ENCODE peak calls at places on chromosomes 6 and 20, in six cellular contexts. One of them, this sample, is unnamed.

GRCh38 chr20:10672579-10673127 is 1.1 kb downstream of the JAG1 start:
- DNase-seq in left ventricle myocardium inferior: peak
- DNase-seq in heart right ventricle: peak
- DNase-seq in A673: peak
- DNase-seq in gastrocnemius medialis: no peak
- DNase-seq in stomach: peak
- DNase-seq in this sample: peak

GRCh38 chr6:124867126-124867525 is 95.1 kb upstream of the RNF217 start:
- DNase-seq in left ventricle myocardium inferior: no peak
- DNase-seq in heart right ventricle: no peak
- DNase-seq in stomach: no peak
- DNase-seq in A673: no peak
- DNase-seq in gastrocnemius medialis: no peak
- DNase-seq in this sample: no peak

GRCh38 chr20:38307371-38308046 is 3.6 kb downstream of the BPI start:
- DNase-seq in A673: no peak
- DNase-seq in heart right ventricle: no peak
- DNase-seq in gastrocnemius medialis: no peak
- DNase-seq in left ventricle myocardium inferior: no peak
- DNase-seq in stomach: no peak
- DNase-seq in this sample: no peak

GRCh38 chr6:11793277-11793676 is 14.7 kb upstream of the ADTRP start:
- DNase-seq in heart right ventricle: no peak
- DNase-seq in A673: no peak
- DNase-seq in gastrocnemius medialis: no peak
- DNase-seq in stomach: no peak
- DNase-seq in left ventricle myocardium inferior: no peak
- DNase-seq in this sample: no peak

GRCh38 chr6:48505621-48506020 is 394.6 kb upstream of the PTCHD4 start:
- DNase-seq in A673: no peak
- DNase-seq in heart right ventricle: no peak
- DNase-seq in stomach: no peak
- DNase-seq in gastrocnemius medialis: no peak
- DNase-seq in left ventricle myocardium inferior: no peak
- DNase-seq in this sample: no peak

GRCh38 chr6:166872431-166873139 is 83.8 kb downstream of the RNASET2 start:
- DNase-seq in A673: no peak
- DNase-seq in stomach: no peak
- DNase-seq in heart right ventricle: no peak
- DNase-seq in left ventricle myocardium inferior: no peak
- DNase-seq in gastrocnemius medialis: no peak
- DNase-seq in this sample: no peak

GRCh38 chr6:97198181-97198580 is 84.8 kb downstream of the MMS22L start:
- DNase-seq in gastrocnemius medialis: no peak
- DNase-seq in heart right ventricle: no peak
- DNase-seq in A673: no peak
- DNase-seq in stomach: no peak
- DNase-seq in left ventricle myocardium inferior: no peak
- DNase-seq in this sample: no peak

GRCh38 chr20:32672982-32673727 is 586 bp downstream of the C20orf203 start:
- DNase-seq in left ventricle myocardium inferior: no peak
- DNase-seq in A673: no peak
- DNase-seq in heart right ventricle: no peak
- DNase-seq in stomach: no peak
- DNase-seq in gastrocnemius medialis: no peak
- DNase-seq in this sample: no peak

GRCh38 chr6:110876170-110876773 is 1.7 kb downstream of the AMD1 start:
- DNase-seq in stomach: peak
- DNase-seq in gastrocnemius medialis: peak
- DNase-seq in heart right ventricle: peak
- DNase-seq in left ventricle myocardium inferior: peak
- DNase-seq in A673: peak
- DNase-seq in this sample: peak

GRCh38 chr20:53739799-53740785 is 146.5 kb upstream of the ZNF217 start:
- DNase-seq in heart right ventricle: no peak
- DNase-seq in gastrocnemius medialis: no peak
- DNase-seq in stomach: no peak
- DNase-seq in left ventricle myocardium inferior: no peak
- DNase-seq in A673: no peak
- DNase-seq in this sample: no peak

GRCh38 chr6:5173862-5174643 is 86.7 kb downstream of the LYRM4 start:
- DNase-seq in heart right ventricle: peak
- DNase-seq in gastrocnemius medialis: no peak
- DNase-seq in left ventricle myocardium inferior: no peak
- DNase-seq in A673: peak
- DNase-seq in stomach: no peak
- DNase-seq in this sample: no peak

GRCh38 chr6:160106701-160107100 is 14.9 kb upstream of the SLC22A1 start:
- DNase-seq in heart right ventricle: no peak
- DNase-seq in gastrocnemius medialis: no peak
- DNase-seq in left ventricle myocardium inferior: no peak
- DNase-seq in A673: no peak
- DNase-seq in stomach: no peak
- DNase-seq in this sample: no peak

GRCh38 chr20:52992632-52993031 is 20.5 kb downstream of the TSHZ2 start:
- DNase-seq in left ventricle myocardium inferior: no peak
- DNase-seq in stomach: no peak
- DNase-seq in gastrocnemius medialis: no peak
- DNase-seq in A673: no peak
- DNase-seq in heart right ventricle: no peak
- DNase-seq in this sample: no peak

GRCh38 chr6:24492475-24492874 is 2.3 kb upstream of the ALDH5A1 start:
- DNase-seq in gastrocnemius medialis: no peak
- DNase-seq in left ventricle myocardium inferior: no peak
- DNase-seq in stomach: no peak
- DNase-seq in heart right ventricle: no peak
- DNase-seq in A673: peak
- DNase-seq in this sample: no peak

GRCh38 chr6:5250451-5250850 is 10.3 kb downstream of the LYRM4 start:
- DNase-seq in left ventricle myocardium inferior: no peak
- DNase-seq in stomach: no peak
- DNase-seq in heart right ventricle: no peak
- DNase-seq in gastrocnemius medialis: no peak
- DNase-seq in A673: no peak
- DNase-seq in this sample: no peak

GRCh38 chr6:74939309-74939708 is 266.5 kb downstream of the COL12A1 start:
- DNase-seq in left ventricle myocardium inferior: no peak
- DNase-seq in heart right ventricle: no peak
- DNase-seq in A673: peak
- DNase-seq in gastrocnemius medialis: no peak
- DNase-seq in stomach: no peak
- DNase-seq in this sample: no peak

GRCh38 chr20:50318709-50319108 is 128.1 kb downstream of the CEBPB start:
- DNase-seq in heart right ventricle: no peak
- DNase-seq in stomach: no peak
- DNase-seq in A673: no peak
- DNase-seq in left ventricle myocardium inferior: no peak
- DNase-seq in gastrocnemius medialis: no peak
- DNase-seq in this sample: no peak

GRCh38 chr6:15662246-15663056 is at the start of gene DTNBP1:
- DNase-seq in A673: peak
- DNase-seq in left ventricle myocardium inferior: peak
- DNase-seq in gastrocnemius medialis: peak
- DNase-seq in heart right ventricle: peak
- DNase-seq in stomach: peak
- DNase-seq in this sample: peak

GRCh38 chr6:24719125-24719931 is at the start of gene C6orf62:
- DNase-seq in gastrocnemius medialis: no peak
- DNase-seq in heart right ventricle: peak
- DNase-seq in A673: peak
- DNase-seq in stomach: peak
- DNase-seq in left ventricle myocardium inferior: no peak
- DNase-seq in this sample: peak

GRCh38 chr20:1503564-1504227 is 12.5 kb upstream of the SIRPB2 start:
- DNase-seq in left ventricle myocardium inferior: peak
- DNase-seq in gastrocnemius medialis: peak
- DNase-seq in heart right ventricle: peak
- DNase-seq in stomach: peak
- DNase-seq in A673: peak
- DNase-seq in this sample: peak

GRCh38 chr6:157644043-157644810 is 178.8 kb upstream of the SNX9 start:
- DNase-seq in A673: peak
- DNase-seq in stomach: no peak
- DNase-seq in left ventricle myocardium inferior: no peak
- DNase-seq in heart right ventricle: no peak
- DNase-seq in gastrocnemius medialis: no peak
- DNase-seq in this sample: no peak
- TF ChIP-seq CTCF in A673: peak
- TF ChIP-seq CTCF in stomach: no peak
- TF ChIP-seq CTCF in left ventricle myocardium inferior: peak
- TF ChIP-seq CTCF in heart right ventricle: peak
- TF ChIP-seq CTCF in gastrocnemius medialis: no peak
- TF ChIP-seq CTCF in this sample: no peak

DNA sequence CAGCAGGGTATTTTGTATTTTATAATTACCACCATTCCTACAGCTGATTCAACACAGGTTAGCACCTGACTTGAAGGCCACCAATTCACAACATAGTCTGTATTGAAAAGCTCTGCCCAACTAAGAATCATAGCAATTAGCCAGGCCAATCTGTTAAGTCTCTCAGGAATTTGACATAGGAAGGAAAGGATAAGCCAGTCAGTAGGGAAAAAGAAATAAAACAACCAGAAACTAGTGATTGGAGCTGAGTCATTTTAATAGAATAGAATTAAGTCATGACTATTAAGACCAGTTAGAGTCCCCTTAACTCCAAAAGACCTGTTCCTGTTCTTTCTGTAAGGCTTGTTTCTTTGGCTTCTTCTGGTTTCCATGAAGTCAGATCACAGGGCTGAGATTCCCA is 8.1 kb downstream of the RANBP9 start:
- DNase-seq in left ventricle myocardium inferior: no peak
- DNase-seq in stomach: no peak
- DNase-seq in gastrocnemius medialis: no peak
- DNase-seq in heart right ventricle: no peak
- DNase-seq in A673: peak
- DNase-seq in this sample: no peak
- H3K27ac ChIP-seq in left ventricle myocardium inferior: no peak
- H3K27ac ChIP-seq in stomach: no peak
- H3K27ac ChIP-seq in gastrocnemius medialis: no peak
- H3K27ac ChIP-seq in heart right ventricle: no peak
- H3K27ac ChIP-seq in A673: no peak
- H3K27ac ChIP-seq in this sample: no peak

DNA sequence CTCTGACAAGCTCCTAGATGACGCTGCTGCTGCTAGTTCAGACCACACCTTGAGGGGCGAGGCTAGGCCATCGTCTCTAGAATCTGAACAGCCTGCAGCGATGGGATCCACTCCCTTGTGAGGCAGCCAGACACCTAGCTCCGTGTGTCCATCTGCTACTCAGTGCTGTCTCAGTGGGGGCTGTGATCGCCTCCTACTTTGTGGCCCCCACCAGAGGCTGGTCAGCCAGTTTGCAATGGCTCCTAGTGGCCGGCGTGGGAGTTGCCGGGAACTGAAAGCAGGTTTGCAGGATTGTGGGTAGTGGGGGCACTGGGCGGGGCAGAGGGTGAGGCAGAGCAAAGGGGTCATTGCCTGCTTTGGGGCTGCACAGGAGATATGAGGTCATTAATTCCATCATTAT is 2.8 kb downstream of the CCN5 start:
- DNase-seq in left ventricle myocardium inferior: no peak
- DNase-seq in A673: no peak
- DNase-seq in gastrocnemius medialis: no peak
- DNase-seq in heart right ventricle: no peak
- DNase-seq in stomach: no peak
- DNase-seq in this sample: no peak
- TF ChIP-seq CTCF in left ventricle myocardium inferior: peak
- TF ChIP-seq CTCF in A673: peak
- TF ChIP-seq CTCF in gastrocnemius medialis: no peak
- TF ChIP-seq CTCF in heart right ventricle: peak
- TF ChIP-seq CTCF in stomach: peak
- TF ChIP-seq CTCF in this sample: peak

DNA sequence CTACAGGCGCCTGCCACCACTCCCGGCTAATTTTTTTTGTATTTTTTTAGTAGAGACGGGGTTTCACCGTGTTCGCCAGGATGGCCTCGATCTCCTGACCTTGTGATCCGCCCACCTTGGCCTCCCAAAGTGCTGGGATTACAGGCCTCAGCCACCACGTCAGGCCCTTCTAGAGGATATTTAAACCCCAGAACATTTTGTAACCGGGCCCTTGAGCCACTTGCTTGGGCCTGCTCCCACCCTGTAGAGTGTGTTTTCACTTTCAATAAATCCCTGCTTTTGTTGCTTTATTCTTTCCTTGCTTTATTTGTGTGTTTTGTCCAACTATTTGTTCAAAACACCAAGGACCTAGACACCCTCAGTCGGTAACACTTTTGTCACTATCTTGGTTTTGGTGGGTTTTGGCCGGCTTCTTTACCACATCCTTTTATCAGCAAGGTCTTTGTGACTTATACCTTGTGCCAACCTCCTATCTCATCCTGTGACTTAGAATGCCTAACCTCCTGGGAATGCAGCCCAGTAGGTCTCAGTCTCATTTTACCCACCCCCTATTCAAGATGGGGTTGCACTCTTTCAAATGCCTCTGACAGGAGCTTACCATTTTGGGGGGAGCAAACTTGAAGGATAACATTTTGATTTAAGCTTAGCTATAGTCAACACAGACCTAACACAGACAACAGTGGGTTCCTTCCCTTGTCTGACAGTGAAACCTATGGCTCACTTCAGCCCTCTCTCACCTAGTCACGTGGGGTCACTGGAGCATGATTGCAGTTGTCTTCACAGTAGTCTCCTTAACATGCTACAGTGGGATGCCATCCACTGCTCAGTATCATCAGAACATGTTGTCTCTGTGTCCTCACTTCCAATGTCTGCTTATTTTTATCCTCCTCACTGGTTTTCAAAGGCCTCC is 27.9 kb upstream of the KIF6 start:
- DNase-seq in left ventricle myocardium inferior: no peak
- DNase-seq in A673: no peak
- DNase-seq in gastrocnemius medialis: no peak
- DNase-seq in stomach: no peak
- DNase-seq in heart right ventricle: no peak
- DNase-seq in this sample: no peak
- H3K27ac ChIP-seq in left ventricle myocardium inferior: peak
- H3K27ac ChIP-seq in A673: no peak
- H3K27ac ChIP-seq in gastrocnemius medialis: peak
- H3K27ac ChIP-seq in stomach: peak
- H3K27ac ChIP-seq in heart right ventricle: peak
- H3K27ac ChIP-seq in this sample: no peak

GRCh38 chr20:46559685-46560440 is 9.4 kb upstream of the OCSTAMP start:
- DNase-seq in stomach: no peak
- DNase-seq in left ventricle myocardium inferior: no peak
- DNase-seq in heart right ventricle: no peak
- DNase-seq in A673: no peak
- DNase-seq in gastrocnemius medialis: no peak
- DNase-seq in this sample: no peak
- TF ChIP-seq CTCF in stomach: no peak
- TF ChIP-seq CTCF in left ventricle myocardium inferior: peak
- TF ChIP-seq CTCF in heart right ventricle: peak
- TF ChIP-seq CTCF in A673: peak
- TF ChIP-seq CTCF in gastrocnemius medialis: no peak
- TF ChIP-seq CTCF in this sample: no peak